ENCODE peak calls at places on chromosomes 12 and 14, in five cellular contexts. S is bronchial epithelial cell, A is esophagus squamous epithelium, G is psoas muscle, B is WERI-Rb-1. R is an unnamed sample.
A peak's percentile ranks its signal among the peaks of the same experiment; 100 is the strongest.

GRCh38 chr14:35875296-35875695 is 49.2 kb downstream of the BRMS1L start:
- DNase-seq in S (no peak), A (no peak), G (no peak), B (no peak), R (no peak)

GRCh38 chr12:122669397-122670070 is 33.6 kb downstream of the HCAR2 start:
- DNase-seq in S (peak; percentile 18), A (no peak), G (no peak), B (no peak), R (no peak)

GRCh38 chr12:117854339-117855012 is 114.3 kb downstream of the KSR2 start:
- DNase-seq in S (peak; percentile 38), A (no peak), G (no peak), B (peak; percentile 75), R (peak; percentile 86)

GRCh38 chr12:76113800-76114757 is 29.6 kb upstream of the NAP1L1 start:
- DNase-seq in S (peak; percentile 62), A (no peak), G (no peak), B (no peak), R (no peak)

GRCh38 chr12:22467190-22467589 is 77.2 kb downstream of the C2CD5 start:
- DNase-seq in S (no peak), A (no peak), G (no peak), B (no peak), R (no peak)

GRCh38 chr12:133135747-133136146 is 5.3 kb downstream of the ZNF10 start:
- DNase-seq in S (no peak), A (no peak), G (no peak), B (no peak), R (no peak)

GRCh38 chr12:53452159-53453077 is 516 bp downstream of the PCBP2 start:
- DNase-seq in S (peak; percentile 33), A (peak; percentile 49), G (peak; percentile 96), B (peak; percentile 93), R (peak; percentile 96)

GRCh38 chr12:105228494-105228893 is 7.5 kb downstream of the APPL2 start:
- DNase-seq in S (peak; percentile 31), A (no peak), G (no peak), B (no peak), R (no peak)

GRCh38 chr14:54446201-54446693 is 5.1 kb upstream of the CNIH1 start:
- DNase-seq in S (peak; percentile 75), A (no peak), G (no peak), B (no peak), R (no peak)

GRCh38 chr12:26346748-26347147 is 151.4 kb downstream of the SSPN start:
- DNase-seq in S (no peak), A (no peak), G (no peak), B (no peak), R (no peak)

GRCh38 chr12:22658214-22658613 is 33.2 kb downstream of the ETNK1 start:
- DNase-seq in S (peak; percentile 99), A (no peak), G (no peak), B (no peak), R (no peak)

GRCh38 chr14:97704316-97704715 is 907.1 kb downstream of the VRK1 start:
- DNase-seq in S (no peak), A (no peak), G (no peak), B (no peak), R (no peak)

GRCh38 chr12:117339104-117339503 is 22.3 kb downstream of the NOS1 start:
- DNase-seq in S (no peak), A (no peak), G (no peak), B (no peak), R (no peak)

GRCh38 chr12:62750941-62751843 is 183.8 kb downstream of the PPM1H start:
- DNase-seq in S (peak; percentile 24), A (no peak), G (no peak), B (no peak), R (no peak)

GRCh38 chr14:103209054-103209453 is 85.8 kb downstream of the TNFAIP2 start:
- DNase-seq in S (no peak), A (no peak), G (no peak), B (no peak), R (peak; percentile 74)

GRCh38 chr12:58529114-58529665 is 391.1 kb downstream of the LRIG3 start:
- DNase-seq in S (peak; percentile 93), A (no peak), G (no peak), B (no peak), R (no peak)

GRCh38 chr14:22491683-22492483 is 97.1 kb downstream of the DAD1 start:
- DNase-seq in S (no peak), A (no peak), G (no peak), B (no peak), R (no peak)

GRCh38 chr12:64744422-64745258 is 14.6 kb downstream of the GNS start:
- DNase-seq in S (peak; percentile 50), A (no peak), G (no peak), B (no peak), R (no peak)

GRCh38 chr12:93990832-93991748 is 157.3 kb upstream of the PLXNC1 start:
- DNase-seq in S (no peak), A (no peak), G (peak; percentile 62), B (peak; percentile 75), R (peak; percentile 30)

GRCh38 chr14:71183856-71184255 is 276.6 kb downstream of the PCNX1 start:
- DNase-seq in S (no peak), A (no peak), G (no peak), B (no peak), R (no peak)

GRCh38 chr14:89630096-89630829 is 213.2 kb upstream of the FOXN3 start:
- DNase-seq in S (no peak), A (no peak), G (no peak), B (no peak), R (peak; percentile 53)

DNA sequence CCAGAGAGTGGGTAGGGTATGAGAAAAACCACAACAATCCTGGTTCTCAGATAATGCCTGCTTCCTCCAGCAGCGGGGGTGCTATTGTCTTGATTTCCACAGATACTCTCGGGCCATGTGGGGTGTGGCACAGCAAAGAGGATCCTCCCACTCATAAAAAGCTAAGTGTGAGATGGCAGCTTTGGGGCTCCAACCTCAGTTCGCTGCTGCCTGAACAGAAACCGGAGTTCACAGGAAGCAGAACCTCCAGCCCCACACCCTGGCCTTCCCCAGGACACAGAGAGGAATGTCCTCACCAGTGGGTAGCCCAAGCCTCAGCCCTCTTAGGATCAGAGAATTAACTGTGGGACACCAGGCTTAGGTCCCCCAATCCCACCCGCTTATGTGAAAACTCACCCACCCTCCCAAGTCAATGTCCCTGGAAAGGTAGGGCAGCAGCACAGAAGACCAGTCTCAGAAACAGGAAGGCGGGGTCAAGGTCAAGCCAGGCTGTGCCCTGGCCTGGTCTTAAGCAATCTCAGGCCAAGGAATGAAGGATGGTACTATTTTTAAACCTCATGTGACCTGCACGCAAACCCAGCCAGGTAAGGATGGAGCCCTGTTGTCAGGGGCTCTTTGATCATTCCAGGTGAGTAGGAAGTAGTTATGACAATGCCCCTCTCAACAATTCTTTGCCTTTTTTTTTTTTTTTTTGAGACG is 9.0 kb downstream of the KCTD10 start:
- DNase-seq in S (no peak), A (no peak), G (no peak), B (no peak), R (no peak)
- H3K36me3 ChIP-seq in S (peaks cover 13% of the 10 kb centered on the region), A (peaks cover 13% of the 10 kb centered on the region), G (no peaks in the 10 kb centered on the region), B (peaks cover 43% of the 10 kb centered on the region), R (peaks cover 9% of the 10 kb centered on the region)

DNA sequence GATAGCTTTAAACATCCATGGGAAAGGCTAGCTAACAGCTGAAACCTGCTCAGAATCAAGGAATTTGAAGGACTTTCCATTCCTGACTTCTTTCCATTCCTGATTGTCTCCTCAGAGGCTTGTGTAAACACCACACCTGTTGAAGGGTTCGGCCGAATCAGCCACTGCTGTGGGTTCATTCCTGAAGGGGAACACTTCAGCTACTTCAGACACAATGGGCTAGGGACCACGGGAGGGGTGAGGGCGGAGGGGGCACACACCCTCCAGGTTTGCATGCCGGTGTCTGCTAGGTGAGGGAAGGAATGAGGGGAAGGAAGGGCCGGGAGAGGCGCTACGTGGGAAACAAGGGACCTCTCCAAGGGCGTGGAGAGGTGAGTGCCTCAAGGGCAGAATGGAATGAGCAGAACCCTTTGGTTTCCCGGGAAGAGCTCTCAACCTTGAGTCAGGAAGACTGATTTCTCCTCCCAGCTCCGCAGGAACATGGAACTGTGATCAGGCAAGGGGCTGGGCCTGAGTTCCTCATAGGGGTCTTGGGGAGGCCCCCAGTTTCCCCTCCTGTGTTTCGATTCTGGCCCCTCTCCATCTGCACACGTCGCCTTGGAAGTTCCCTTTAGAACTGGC is 1.4 kb downstream of the GPRC5A start:
- DNase-seq in S (no peak), A (no peak), G (no peak), B (no peak), R (no peak)
- H3K27me3 ChIP-seq in S (no peaks in the 10 kb centered on the region), A (no peaks in the 10 kb centered on the region), G (peaks cover 32% of the 10 kb centered on the region), B (no peaks in the 10 kb centered on the region), R (peaks cover 31% of the 10 kb centered on the region)

DNA sequence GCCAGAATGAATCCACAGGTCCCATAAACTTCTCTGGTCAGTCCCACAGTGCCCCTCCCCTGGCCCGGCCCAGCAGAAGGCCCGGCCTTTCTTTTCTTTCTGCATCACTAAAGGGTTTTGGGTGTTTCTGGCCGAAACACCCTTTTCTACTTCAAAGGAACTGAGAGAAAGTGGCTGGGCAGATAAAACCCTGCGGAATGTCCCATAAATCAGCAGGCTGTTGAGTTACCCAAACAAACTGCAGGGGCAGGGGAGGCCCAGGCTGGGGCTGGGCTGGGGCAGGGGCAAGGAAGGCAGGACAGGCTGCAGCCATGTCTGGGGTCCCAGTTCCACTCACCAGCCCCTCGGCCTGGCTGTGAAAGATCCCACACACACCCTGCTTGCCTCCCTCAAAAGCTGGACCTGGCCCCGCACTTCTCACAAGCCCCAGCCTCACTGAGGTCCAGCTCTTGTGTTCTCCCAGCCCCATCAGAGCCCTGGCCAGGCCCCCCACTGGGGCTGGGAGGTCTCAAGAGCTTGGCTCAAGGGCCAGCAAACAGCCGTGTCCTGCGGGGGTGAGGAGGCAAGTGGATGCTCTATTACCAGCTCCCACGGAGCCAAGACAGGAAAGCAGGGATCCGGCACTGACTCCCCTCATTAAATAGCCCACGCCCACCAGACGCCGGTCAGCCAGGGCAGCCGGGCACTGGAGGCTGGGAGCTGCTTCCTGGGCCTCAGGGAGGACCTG is 41.9 kb downstream of the CCNK start:
- DNase-seq in S (no peak), A (no peak), G (peak; percentile 39), B (no peak), R (peak; percentile 85)
- H3K4me3 ChIP-seq in S (no peak overlapping the region), A (no peak overlapping the region), G (no peak overlapping the region), B (no peak overlapping the region), R (no peak overlapping the region)

DNA sequence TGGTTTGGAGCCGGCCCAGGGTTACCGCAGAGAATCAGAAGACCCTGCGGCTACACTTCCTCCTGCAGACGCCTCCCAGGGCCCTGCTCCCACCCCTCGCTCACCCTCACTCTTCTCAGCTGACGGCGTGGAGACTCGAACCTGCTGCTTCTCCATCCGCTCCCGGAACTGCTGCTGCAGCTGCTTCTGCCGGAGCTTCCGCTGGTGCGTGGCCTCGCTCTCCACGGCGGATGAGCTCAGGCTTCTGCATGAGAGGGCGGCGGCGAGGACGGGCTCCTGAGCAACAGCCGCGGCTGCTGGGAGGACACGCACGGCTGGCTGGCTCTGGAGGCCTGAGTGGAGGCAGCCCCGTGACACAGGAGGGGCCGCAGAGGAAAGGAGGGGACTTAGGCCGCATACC is 33.3 kb downstream of the RAD52 start:
- DNase-seq in S (no peak), A (no peak), G (no peak), B (no peak), R (peak; percentile 40)
- H3K36me3 ChIP-seq in S (peaks cover 18% of the 10 kb centered on the region), A (peaks cover 45% of the 10 kb centered on the region), G (peaks cover 12% of the 10 kb centered on the region), B (peaks cover 75% of the 10 kb centered on the region), R (peaks cover 16% of the 10 kb centered on the region)

GRCh38 chr12:48978291-48978740 is at the start of gene WNT1:
- DNase-seq in S (no peak), A (no peak), G (peak; percentile 57), B (no peak), R (no peak)
- H3K27me3 ChIP-seq in S (peaks cover 62% of the 10 kb centered on the region), A (peaks cover 24% of the 10 kb centered on the region), G (peaks cover 93% of the 10 kb centered on the region), B (peaks cover 57% of the 10 kb centered on the region), R (peaks cover 97% of the 10 kb centered on the region)

R was measured in H7.